ENCODE peak calls at places on chromosomes 1 and 21, in six cellular contexts. H is K562, E is GM12891, P is GM12878, W is H1, L is HepG2. N is an unnamed sample.

GRCh38 chr1:54335396-54336056 is 70.7 kb downstream of the SSBP3 start:
- DNase-seq in P (no peak), W (no peak), H (no peak), L (no peak), E (no peak), N (no peak)

GRCh38 chr1:86557739-86558138 is 10.9 kb downstream of the CLCA4 start:
- DNase-seq in L (no peak), W (no peak), E (no peak), H (no peak), P (no peak), N (no peak)

GRCh38 chr1:194369060-194369459 is 1182.6 kb upstream of the B3GALT2 start:
- DNase-seq in E (no peak), P (no peak), L (no peak), H (no peak), W (no peak), N (no peak)

GRCh38 chr21:42534901-42535378 is 21.3 kb downstream of the SLC37A1 start:
- DNase-seq in W (no peak), P (peak), E (no peak), H (no peak), L (no peak), N (peak)

GRCh38 chr21:46049890-46050650 is 47.8 kb upstream of the COL6A2 start:
- DNase-seq in H (no peak), L (no peak), E (no peak), P (no peak), W (peak), N (no peak)

GRCh38 chr1:157984469-157984868 is 9.0 kb upstream of the KIRREL1 start:
- DNase-seq in L (no peak), H (no peak), W (no peak), E (no peak), P (no peak), N (no peak)

GRCh38 chr1:13549521-13549920 is 34.1 kb upstream of the PDPN start:
- DNase-seq in W (no peak), H (no peak), E (no peak), P (no peak), L (no peak), N (no peak)

GRCh38 chr1:115969509-115969908 is 6.8 kb upstream of the SLC22A15 start:
- DNase-seq in P (no peak), H (peak), W (peak), E (no peak), L (no peak), N (no peak)

GRCh38 chr1:199083680-199084079 is 444.8 kb downstream of the PTPRC start:
- DNase-seq in W (no peak), E (no peak), L (no peak), H (no peak), P (no peak), N (no peak)

GRCh38 chr1:20725189-20726106 is 7.1 kb downstream of the SH2D5 start:
- DNase-seq in E (no peak), L (no peak), W (no peak), P (no peak), H (no peak), N (no peak)

GRCh38 chr1:209486861-209487260 is 96.7 kb upstream of the CAMK1G start:
- DNase-seq in L (no peak), W (no peak), E (no peak), H (no peak), P (no peak), N (no peak)

GRCh38 chr1:10721381-10722321 is 74.8 kb downstream of the CASZ1 start:
- DNase-seq in W (peak), E (no peak), P (no peak), H (no peak), L (no peak), N (no peak)

GRCh38 chr1:98034505-98034904 is 113.7 kb upstream of the DPYD start:
- DNase-seq in E (no peak), H (no peak), W (no peak), P (no peak), L (no peak), N (no peak)

GRCh38 chr1:33456302-33456886 is 16.1 kb upstream of the ZSCAN20 start:
- DNase-seq in W (no peak), P (no peak), E (no peak), H (no peak), L (no peak), N (no peak)

GRCh38 chr1:169364948-169365347 is 2.6 kb downstream of the NME7 start:
- DNase-seq in H (no peak), P (no peak), W (no peak), E (no peak), L (no peak), N (no peak)

GRCh38 chr1:1294250-1294890 is 13.4 kb downstream of the ACAP3 start:
- DNase-seq in H (no peak), E (no peak), W (no peak), P (no peak), L (no peak), N (no peak)

GRCh38 chr1:1292442-1292779 is 12.2 kb downstream of the SCNN1D start:
- DNase-seq in H (no peak), P (no peak), L (no peak), W (no peak), E (no peak), N (no peak)

GRCh38 chr1:1293258-1293617 is 13.0 kb downstream of the SCNN1D start:
- DNase-seq in E (no peak), H (no peak), W (no peak), P (no peak), L (no peak), N (no peak)

GRCh38 chr1:1292851-1293250 is 12.6 kb downstream of the SCNN1D start:
- DNase-seq in E (no peak), P (no peak), W (no peak), H (no peak), L (no peak), N (no peak)

GRCh38 chr1:1293618-1294249 is 13.5 kb downstream of the SCNN1D start:
- DNase-seq in H (peak), E (no peak), W (peak), L (no peak), P (no peak), N (no peak)
- TF ChIP-seq TAF1 in H (no peak), E (no peak), W (peak), L (no peak), P (no peak), N (no peak)

GRCh38 chr1:156577512-156577911 is 2.0 kb upstream of the TTC24 start:
- DNase-seq in P (no peak), H (no peak), L (no peak), W (no peak), E (no peak), N (no peak)

GRCh38 chr1:156571261-156571958 is 955 bp downstream of the IQGAP3 start:
- DNase-seq in W (no peak), L (no peak), E (no peak), H (no peak), P (no peak), N (no peak)

GRCh38 chr1:156572663-156573018 is 276 bp upstream of the IQGAP3 start:
- DNase-seq in E (no peak), L (no peak), P (no peak), W (no peak), H (no peak), N (no peak)

GRCh38 chr1:156574039-156574633 is 1.8 kb upstream of the IQGAP3 start:
- DNase-seq in E (no peak), W (no peak), L (no peak), H (no peak), P (no peak), N (no peak)

DNA sequence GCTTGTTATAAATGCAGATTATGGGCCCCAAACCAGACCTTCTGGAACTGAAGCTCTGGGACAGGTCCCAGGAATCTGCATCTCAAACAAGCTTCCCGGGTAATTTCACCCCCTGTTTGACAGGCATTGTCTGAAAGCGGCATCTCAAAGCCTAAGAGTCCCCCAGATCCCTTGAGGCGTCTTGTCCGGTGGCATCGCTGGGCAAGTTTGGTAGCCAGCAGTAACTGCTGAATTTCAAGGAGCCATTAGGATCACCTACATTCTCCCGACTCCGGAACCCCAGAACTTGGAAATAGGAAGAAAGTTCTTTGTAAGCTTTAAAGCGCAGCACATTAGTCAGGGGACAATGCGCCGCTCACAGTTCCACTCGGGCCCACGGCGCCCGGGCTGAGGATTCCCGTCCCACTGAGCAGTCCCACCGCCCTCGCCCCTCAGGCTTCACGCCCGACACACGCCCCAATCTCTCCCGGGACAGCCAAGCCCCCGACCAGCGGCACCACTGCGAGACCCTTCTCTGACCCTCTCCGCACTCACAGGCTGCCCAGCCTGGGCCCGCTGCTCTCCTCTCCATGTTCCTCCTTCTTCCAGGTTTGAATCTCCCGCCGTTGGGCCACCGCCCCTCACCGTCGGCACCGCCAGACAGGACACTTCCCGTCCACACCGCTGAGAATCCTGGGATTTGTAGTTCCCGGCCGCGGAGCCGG is at the start of gene IQGAP3:
- DNase-seq in E (peak), P (peak), H (peak), W (peak), L (peak), N (peak)
- TF ChIP-seq POLR2A in E (no peak), P (no peak), H (peak), W (no peak), L (peak), N (no peak)

GRCh38 chr21:35005825-35006224 is 43.3 kb downstream of the RUNX1 start:
- DNase-seq in W (no peak), H (no peak), L (no peak), P (no peak), E (no peak), N (no peak)

GRCh38 chr21:35005077-35005476 is 44.0 kb downstream of the RUNX1 start:
- DNase-seq in E (no peak), L (no peak), P (no peak), H (no peak), W (no peak), N (no peak)

GRCh38 chr21:35006248-35006647 is 42.9 kb downstream of the RUNX1 start:
- DNase-seq in E (no peak), H (no peak), W (no peak), L (no peak), P (no peak), N (no peak)

GRCh38 chr21:35006771-35007170 is 42.3 kb downstream of the RUNX1 start:
- DNase-seq in L (no peak), H (no peak), P (no peak), W (no peak), E (no peak), N (no peak)

GRCh38 chr21:35007348-35007747 is 41.8 kb downstream of the RUNX1 start:
- DNase-seq in P (no peak), E (no peak), L (no peak), H (no peak), W (no peak), N (no peak)
- TF ChIP-seq TAF1 in P (no peak), E (no peak), L (no peak), H (no peak), W (no peak), N (no peak)

DNA sequence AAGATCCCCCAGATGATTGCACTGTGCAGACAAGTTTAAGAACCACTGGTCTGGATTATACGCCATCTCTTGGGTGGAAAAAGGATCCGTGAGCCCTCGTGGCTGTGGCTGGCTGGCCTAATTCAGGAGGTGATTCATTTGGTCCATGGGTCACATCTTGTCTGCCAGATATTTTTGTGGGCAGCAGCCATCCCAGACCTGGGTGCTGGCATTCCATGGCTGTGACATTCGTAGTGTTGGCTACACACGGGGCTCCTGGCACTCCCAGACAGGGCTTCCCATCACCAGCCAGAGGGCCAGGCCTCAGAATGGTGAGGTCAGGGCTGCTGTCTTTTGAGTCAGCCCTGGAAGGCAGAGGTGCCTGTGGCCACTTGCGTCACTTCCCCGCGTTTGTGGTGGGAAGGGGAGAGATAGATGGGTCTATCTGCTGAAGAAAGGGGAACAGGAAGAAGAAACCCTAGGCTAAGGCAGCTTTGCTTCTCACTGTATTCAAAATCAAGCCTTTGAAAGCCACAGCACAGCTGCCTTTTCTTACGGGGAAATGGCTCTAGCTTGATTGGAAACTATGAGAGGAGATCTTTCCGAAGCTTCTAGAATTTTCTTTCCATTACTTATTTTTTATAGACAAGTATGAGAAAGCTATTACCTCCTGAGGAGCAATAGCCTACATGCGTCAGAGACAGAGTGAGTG is 32.4 kb downstream of the EIF2D start:
- DNase-seq in H (peak), P (peak), L (no peak), E (no peak), W (no peak), N (peak)
- TF ChIP-seq POLR2A in H (no peak), P (peak), L (no peak), E (no peak), W (no peak), N (no peak)